ENCODE peak calls at places on chromosomes 6 and 20, in four cellular contexts. C is K562, K is ovary, B is stomach. Y is an unnamed sample.

GRCh38 chr6:31010393-31011060 is at the start of gene MUC22:
- DNase-seq in C (no peak), K (no peak), B (no peak), Y (no peak)

GRCh38 chr6:156437084-156437879 is 339.9 kb upstream of the ARID1B start:
- DNase-seq in C (no peak), K (no peak), B (no peak), Y (no peak)

GRCh38 chr6:94071835-94072234 is 652.5 kb upstream of the EPHA7 start:
- DNase-seq in C (no peak), K (no peak), B (no peak), Y (no peak)

GRCh38 chr6:139881728-139882211 is 507.3 kb upstream of the CITED2 start:
- DNase-seq in C (peak; percentile 33), K (peak; percentile 26), B (no peak), Y (no peak)

GRCh38 chr6:103193413-103193812 is 1666.3 kb downstream of the HACE1 start:
- DNase-seq in C (no peak), K (no peak), B (no peak), Y (no peak)

GRCh38 chr6:27517928-27518787 is 45.3 kb upstream of the ZNF184 start:
- DNase-seq in C (peak; percentile 55), K (no peak), B (no peak), Y (no peak)

GRCh38 chr20:53748821-53749402 is 155.3 kb upstream of the ZNF217 start:
- DNase-seq in C (no peak), K (no peak), B (no peak), Y (no peak)

GRCh38 chr6:134546962-134547645 is 229.2 kb upstream of the SGK1 start:
- DNase-seq in C (no peak), K (no peak), B (no peak), Y (no peak)

GRCh38 chr6:28281288-28282064 is at the start of gene PGBD1:
- DNase-seq in C (peak; percentile 88), K (peak; percentile 45), B (peak; percentile 72), Y (peak; percentile 86)

GRCh38 chr6:135212020-135212806 is 31.1 kb downstream of the MYB start:
- DNase-seq in C (no peak), K (no peak), B (no peak), Y (no peak)

GRCh38 chr6:5125152-5126006 is 40.2 kb downstream of the PPP1R3G start:
- DNase-seq in C (peak; percentile 36), K (no peak), B (no peak), Y (no peak)

GRCh38 chr6:35449287-35449881 is 2.8 kb upstream of the FANCE start:
- DNase-seq in C (peak; percentile 87), K (peak; percentile 37), B (peak; percentile 33), Y (no peak)

GRCh38 chr6:6890400-6890858 is 217.3 kb upstream of the RREB1 start:
- DNase-seq in C (peak; percentile 82), K (peak; percentile 66), B (peak; percentile 58), Y (no peak)

GRCh38 chr20:46963758-46964181 is 69.1 kb downstream of the EYA2 start:
- DNase-seq in C (no peak), K (no peak), B (no peak), Y (no peak)

GRCh38 chr20:33830371-33830770 is 19.2 kb downstream of the CHMP4B start:
- DNase-seq in C (no peak), K (no peak), B (no peak), Y (no peak)

GRCh38 chr6:54990001-54990400 is 143.4 kb downstream of the FAM83B start:
- DNase-seq in C (no peak), K (no peak), B (no peak), Y (no peak)

GRCh38 chr6:139940741-139941712 is 566.6 kb upstream of the CITED2 start:
- DNase-seq in C (no peak), K (no peak), B (no peak), Y (no peak)

GRCh38 chr6:3545156-3545555 is 88.3 kb upstream of the SLC22A23 start:
- DNase-seq in C (no peak), K (no peak), B (no peak), Y (no peak)

GRCh38 chr6:120211955-120212792 is 862.6 kb upstream of the MAN1A1 start:
- DNase-seq in C (no peak), K (no peak), B (no peak), Y (no peak)

GRCh38 chr6:167211870-167212715 is 54.3 kb upstream of the GPR31 start:
- DNase-seq in C (no peak), K (no peak), B (no peak), Y (no peak)

GRCh38 chr6:98845201-98846020 is 11.0 kb downstream of the POU3F2 start:
- DNase-seq in C (peak; percentile 71), K (peak; percentile 70), B (peak; percentile 74), Y (peak; percentile 82)

GRCh38 chr6:38306915-38307314 is 332.8 kb downstream of the BTBD9 start:
- DNase-seq in C (no peak), K (no peak), B (no peak), Y (no peak)

GRCh38 chr20:43529457-43530153 is 22.1 kb downstream of the L3MBTL1 start:
- DNase-seq in C (no peak), K (no peak), B (no peak), Y (no peak)

GRCh38 chr6:143529095-143529494 is 17.6 kb upstream of the FUCA2 start:
- DNase-seq in C (no peak), K (no peak), B (no peak), Y (no peak)

GRCh38 chr6:1094306-1094705 is 217.6 kb upstream of the FOXQ1 start:
- DNase-seq in C (no peak), K (no peak), B (no peak), Y (no peak)

GRCh38 chr6:26064619-26065257 is 22.5 kb upstream of the HFE start:
- DNase-seq in C (peak; percentile 60), K (no peak), B (no peak), Y (no peak)

GRCh38 chr6:10720229-10720959 is 2.5 kb upstream of the TMEM14C start:
- DNase-seq in C (no peak), K (peak; percentile 31), B (peak; percentile 36), Y (peak; percentile 61)

GRCh38 chr20:10984899-10985298 is 311.1 kb upstream of the JAG1 start:
- DNase-seq in C (no peak), K (no peak), B (no peak), Y (no peak)

GRCh38 chr20:51871943-51872342 is 69.6 kb upstream of the SALL4 start:
- DNase-seq in C (no peak), K (no peak), B (no peak), Y (no peak)

GRCh38 chr6:47727391-47727790 is 29.0 kb downstream of the ADGRF4 start:
- DNase-seq in C (no peak), K (no peak), B (no peak), Y (no peak)

GRCh38 chr6:116779569-116780164 is 14.1 kb upstream of the FAM162B start:
- DNase-seq in C (peak; percentile 27), K (no peak), B (no peak), Y (no peak)

GRCh38 chr6:43009124-43009523 is 4.6 kb downstream of the MEA1 start:
- DNase-seq in C (peak; percentile 58), K (no peak), B (peak; percentile 34), Y (no peak)

GRCh38 chr6:10082385-10082784 is 332.5 kb downstream of the TFAP2A start:
- DNase-seq in C (no peak), K (no peak), B (no peak), Y (no peak)

GRCh38 chr6:100078509-100078908 is 84.5 kb upstream of the MCHR2 start:
- DNase-seq in C (no peak), K (no peak), B (no peak), Y (no peak)

GRCh38 chr6:2632368-2632767 is 118.4 kb downstream of the MYLK4 start:
- DNase-seq in C (no peak), K (no peak), B (no peak), Y (no peak)

GRCh38 chr6:163311830-163312229 is 102.7 kb upstream of the QKI start:
- DNase-seq in C (no peak), K (no peak), B (no peak), Y (no peak)

GRCh38 chr6:74814440-74814839 is 391.4 kb downstream of the COL12A1 start:
- DNase-seq in C (no peak), K (no peak), B (no peak), Y (no peak)

DNA sequence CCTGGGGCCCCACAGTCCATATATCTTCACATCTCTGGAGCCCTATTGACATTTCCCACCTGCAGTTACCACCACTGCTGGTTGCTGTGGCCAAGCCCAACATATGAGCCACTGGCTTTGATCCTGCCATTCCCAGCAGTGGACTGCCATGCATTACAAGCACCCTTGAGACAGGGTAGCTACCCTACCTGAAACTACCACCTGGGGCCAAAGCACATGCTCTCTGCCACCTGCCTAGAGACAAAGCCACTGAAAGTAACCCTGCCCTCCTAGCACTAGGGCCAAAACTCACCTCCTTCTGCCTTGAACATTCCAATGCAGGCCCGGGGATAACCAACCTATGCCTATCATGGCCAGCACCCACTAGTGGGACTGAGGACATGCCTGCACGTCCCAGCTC is 255.5 kb upstream of the KHDRBS2 start:
- DNase-seq in C (no peak), K (no peak), B (no peak), Y (no peak)
- TF ChIP-seq POLR2A in C (no peak), K (no peak), B (no peak), Y (no peak)

DNA sequence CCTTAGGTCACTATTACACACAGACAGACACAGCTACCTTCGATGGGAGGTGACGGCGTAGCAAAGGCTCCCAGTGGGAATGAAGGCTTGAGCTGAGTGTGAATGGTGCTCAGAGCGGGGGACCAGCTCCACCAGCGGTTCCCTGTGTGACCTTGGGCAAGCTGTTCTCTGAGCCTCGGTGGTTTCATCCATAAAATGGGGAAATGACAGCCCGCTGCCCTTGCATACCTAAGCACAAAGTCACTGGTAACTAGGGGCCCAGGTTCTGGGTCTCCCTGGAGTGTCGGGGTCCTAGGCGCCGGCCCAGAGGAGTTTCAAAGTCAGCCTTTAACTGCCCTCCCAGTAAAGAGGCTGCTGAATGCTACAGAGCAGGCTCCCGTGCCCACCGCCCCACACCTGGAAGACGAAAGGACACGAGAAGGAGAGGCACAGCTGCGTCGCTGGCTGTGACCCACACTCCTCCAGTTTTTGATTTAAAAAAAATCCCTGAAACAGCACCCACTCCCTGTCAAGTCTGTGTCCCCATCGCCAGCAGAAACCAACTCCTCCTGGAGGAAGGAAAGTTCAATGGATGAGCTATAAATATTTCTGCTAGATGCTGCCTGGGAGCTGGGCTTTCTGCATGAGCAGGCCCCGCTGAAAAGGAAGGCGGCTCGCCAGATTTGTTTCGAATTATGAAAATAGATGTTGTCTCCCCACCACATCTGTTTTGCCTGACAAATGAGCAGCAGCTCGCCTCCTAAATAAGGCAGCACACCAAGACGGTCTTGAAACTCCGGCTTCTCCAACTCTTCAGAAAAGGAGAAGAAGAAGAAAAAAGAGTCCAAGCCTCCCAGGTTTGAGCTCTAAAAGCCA is 27.4 kb downstream of the PMEPA1 start:
- DNase-seq in C (no peak), K (peak; percentile 42), B (no peak), Y (no peak)
- H3K4me1 ChIP-seq in C (no peaks in the 10 kb centered on the region), K (peaks cover 28% of the 10 kb centered on the region), B (peaks cover 43% of the 10 kb centered on the region), Y (peaks cover 53% of the 10 kb centered on the region)

GRCh38 chr6:111605100-111605748 is 454 bp downstream of the TRAF3IP2 start:
- DNase-seq in C (peak; percentile 54), K (peak; percentile 85), B (peak; percentile 53), Y (peak; percentile 92)
- TF ChIP-seq EP300 in C (no peak), K (no peak), B (no peak), Y (peak; percentile 54)

GRCh38 chr6:45377041-45377554 is 636 bp downstream of the SUPT3H start:
- DNase-seq in C (no peak), K (no peak), B (no peak), Y (no peak)

GRCh38 chr6:45376310-45377040 is 1.3 kb downstream of the SUPT3H start:
- DNase-seq in C (no peak), K (no peak), B (no peak), Y (no peak)

GRCh38 chr6:45377555-45378323 is at the start of gene SUPT3H:
- DNase-seq in C (peak; percentile 96), K (peak; percentile 91), B (peak; percentile 91), Y (peak; percentile 96)

GRCh38 chr6:45378324-45378926 is 691 bp upstream of the SUPT3H start:
- DNase-seq in C (no peak), K (no peak), B (peak; percentile 27), Y (no peak)

GRCh38 chr6:45375449-45375848 is 2.3 kb downstream of the SUPT3H start:
- DNase-seq in C (no peak), K (no peak), B (no peak), Y (no peak)
- TF ChIP-seq POLR2A in C (no peak), K (no peak), B (no peak), Y (no peak)

Y was measured in sigmoid colon.